ENCODE peak calls at places on chromosome 17, in eight cellular contexts. J is prostate gland, X is sigmoid colon, L is left ventricle myocardium inferior, Y is iPS DF 6.9, I is adipocyte, C is endodermal cell, Q is GM23248. K is an unnamed sample. For H3K4me1 and H3K27me3, the result is how much of the 10 kb centered on the place peaks cover.

GRCh38 chr17:4497101-4497824 is 1.4 kb upstream of the SPNS2 start:
- DNase-seq in J (no peak), Y (no peak), X (no peak), Q (peak), C (no peak), L (no peak), I (peak), K (peak)

GRCh38 chr17:69640073-69640472 is 225.6 kb downstream of the MAP2K6 start:
- DNase-seq in X (no peak), I (no peak), Q (no peak), Y (no peak), J (no peak), L (no peak), C (no peak), K (no peak)

GRCh38 chr17:80081596-80081995 is 19.8 kb upstream of the GAA start:
- DNase-seq in Y (no peak), L (no peak), X (no peak), C (no peak), J (no peak), I (no peak), Q (no peak), K (no peak)

GRCh38 chr17:45299311-45299710 is 17.5 kb downstream of the MAP3K14 start:
- DNase-seq in Y (no peak), C (no peak), Q (no peak), L (no peak), X (no peak), J (no peak), I (peak), K (no peak)

GRCh38 chr17:30961213-30962188 is 9.3 kb upstream of the RNF135 start:
- DNase-seq in J (no peak), L (no peak), Q (peak), Y (no peak), C (peak), I (peak), X (no peak), K (no peak)

GRCh38 chr17:73232587-73233373 is 28.9 kb downstream of the CPSF4L start:
- DNase-seq in X (peak), Y (no peak), J (peak), I (peak), Q (peak), L (no peak), C (no peak), K (peak)

GRCh38 chr17:32693135-32693897 is 183.6 kb downstream of the MYO1D start:
- DNase-seq in L (no peak), Q (no peak), Y (no peak), J (no peak), I (no peak), C (no peak), X (no peak), K (no peak)

GRCh38 chr17:80970044-80970761 is 21.4 kb upstream of the CHMP6 start:
- DNase-seq in I (no peak), X (peak), C (peak), J (peak), L (peak), Q (peak), Y (no peak), K (peak)

GRCh38 chr17:69503711-69504110 is 89.2 kb downstream of the MAP2K6 start:
- DNase-seq in L (no peak), I (no peak), X (no peak), Q (no peak), C (no peak), J (no peak), Y (no peak), K (no peak)

GRCh38 chr17:77631307-77631706 is 327.2 kb upstream of the TNRC6C start:
- DNase-seq in J (no peak), Q (no peak), Y (no peak), I (no peak), X (no peak), C (no peak), L (no peak), K (no peak)

GRCh38 chr17:51640108-51640622 is 379.8 kb downstream of the UTP18 start:
- DNase-seq in J (no peak), Y (peak), I (no peak), C (peak), X (no peak), L (no peak), Q (no peak), K (no peak)

GRCh38 chr17:8117980-8118768 is at the start of gene ALOXE3:
- DNase-seq in Y (no peak), I (peak), X (peak), Q (peak), J (peak), L (no peak), C (peak), K (peak)
- H3K4me1 ChIP-seq in Y (under half), I (under half), X (under half), Q (under half), J (under half), L (half or more), C (under half), K (under half)

DNA sequence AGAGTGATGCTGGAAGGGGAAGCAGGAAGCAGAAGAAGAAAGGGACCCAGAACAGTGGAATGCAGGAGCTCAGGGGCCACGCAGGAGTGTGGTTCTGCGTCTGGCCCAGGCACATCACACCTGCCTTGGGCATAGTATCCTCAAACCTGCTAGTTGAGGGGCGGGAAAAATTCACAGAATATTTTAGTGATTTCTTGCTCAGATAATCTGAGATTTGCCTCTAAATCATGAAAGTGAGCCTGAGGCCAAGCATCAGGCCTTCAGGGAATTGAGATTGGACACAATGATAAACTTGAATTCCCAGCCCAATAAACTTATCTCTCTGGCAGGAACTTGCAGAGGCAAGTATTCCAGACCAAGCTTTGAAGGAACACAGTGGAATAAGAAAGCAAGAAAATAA is 48.5 kb upstream of the CCL2 start:
- DNase-seq in Q (no peak), Y (no peak), C (no peak), X (no peak), I (no peak), L (no peak), J (peak), K (no peak)
- H3K4me3 ChIP-seq in Q (no peak), Y (no peak), C (no peak), X (no peak), I (no peak), L (no peak), J (no peak), K (no peak)

DNA sequence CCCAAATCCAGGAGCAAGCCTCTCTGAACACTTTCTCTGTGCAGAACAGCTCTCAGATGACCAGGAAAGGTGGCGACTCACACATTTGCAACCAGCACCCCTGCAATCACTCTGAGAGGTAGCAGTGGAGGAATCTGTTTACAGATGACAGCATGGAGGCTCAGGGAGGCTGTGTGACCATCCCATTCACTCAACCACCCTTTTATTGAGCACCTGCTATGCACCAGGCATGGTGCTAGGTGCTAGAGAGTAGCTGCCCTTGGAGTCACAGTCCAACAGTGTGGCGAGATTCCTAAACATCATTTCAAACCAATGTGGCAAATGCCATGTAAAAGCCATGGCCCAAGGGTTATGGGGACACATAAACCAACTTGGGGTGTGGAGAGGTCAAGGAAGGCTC is 1.5 kb upstream of the ITGB4 start:
- DNase-seq in Q (no peak), Y (no peak), C (no peak), X (no peak), J (no peak), I (no peak), L (no peak), K (no peak)
- H3K27me3 ChIP-seq in Q (under half), Y (under half), C (under half), X (under half), J (under half), I (under half), L (under half), K (under half)

DNA sequence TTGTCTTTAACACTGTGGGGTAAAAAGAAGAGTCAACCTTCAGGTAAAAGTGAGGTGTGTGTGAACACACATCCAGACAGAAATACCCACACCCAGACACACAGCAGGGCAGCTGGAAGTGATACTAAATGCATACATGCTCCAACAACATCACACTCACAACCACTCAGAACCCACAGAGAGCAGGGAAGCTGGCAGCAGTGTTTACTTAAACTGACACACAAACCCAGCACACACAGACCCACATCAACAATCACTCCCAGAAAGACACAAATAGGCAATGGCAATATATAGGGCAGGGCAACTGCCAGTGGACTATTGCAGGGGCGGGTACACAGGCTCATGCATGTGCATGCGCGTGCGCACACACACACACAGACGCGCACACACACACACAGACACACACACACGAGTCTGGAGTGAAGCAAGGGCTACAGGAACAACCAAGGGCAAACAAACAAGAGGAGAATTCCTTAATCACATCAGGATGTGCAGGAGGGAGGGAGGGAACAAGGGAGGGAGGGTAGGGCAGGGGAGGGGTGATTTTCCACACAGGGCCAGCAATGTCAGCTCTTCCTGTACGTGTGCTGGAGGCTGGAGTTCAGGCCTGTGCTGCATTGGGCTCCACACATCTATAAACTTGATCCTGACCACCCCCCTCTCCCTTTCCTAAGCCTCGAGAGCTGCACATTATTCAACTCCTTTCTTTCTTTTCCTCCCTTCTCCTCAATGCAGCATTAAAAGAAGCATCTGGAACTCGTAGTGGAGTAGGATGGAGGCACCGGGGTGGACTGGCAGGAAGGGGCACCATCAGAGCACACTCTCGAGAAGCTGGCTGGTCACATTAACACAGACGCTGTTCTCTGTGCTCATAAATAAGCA is 30.1 kb downstream of the HIC1 start:
- DNase-seq in Y (no peak), J (no peak), I (peak), X (peak), Q (peak), C (no peak), L (no peak), K (peak)
- H3K4me1 ChIP-seq in Y (under half), J (under half), I (half or more), X (half or more), Q (half or more), C (under half), L (half or more), K (half or more)

GRCh38 chr17:61398721-61399130 is 917 bp upstream of the TBX2 start:
- DNase-seq in Q (peak), J (no peak), C (no peak), Y (no peak), L (no peak), I (no peak), X (no peak), K (no peak)

GRCh38 chr17:61396586-61397085 is 3.0 kb upstream of the TBX2 start:
- DNase-seq in C (no peak), L (no peak), Y (no peak), Q (peak), J (no peak), X (no peak), I (peak), K (no peak)

GRCh38 chr17:61395983-61396585 is 3.6 kb upstream of the TBX2 start:
- DNase-seq in X (no peak), L (no peak), I (no peak), Q (peak), C (peak), J (no peak), Y (no peak), K (no peak)

GRCh38 chr17:61395409-61395982 is 4.1 kb upstream of the TBX2 start:
- DNase-seq in Q (no peak), I (no peak), Y (no peak), C (peak), J (no peak), L (no peak), X (no peak), K (no peak)

GRCh38 chr17:61397086-61397842 is 2.4 kb upstream of the TBX2 start:
- DNase-seq in L (no peak), J (no peak), C (peak), X (no peak), Q (peak), I (peak), Y (no peak), K (peak)
- H3K4me3 ChIP-seq in L (peak), J (peak), C (no peak), X (peak), Q (peak), I (peak), Y (peak), K (peak)

DNA sequence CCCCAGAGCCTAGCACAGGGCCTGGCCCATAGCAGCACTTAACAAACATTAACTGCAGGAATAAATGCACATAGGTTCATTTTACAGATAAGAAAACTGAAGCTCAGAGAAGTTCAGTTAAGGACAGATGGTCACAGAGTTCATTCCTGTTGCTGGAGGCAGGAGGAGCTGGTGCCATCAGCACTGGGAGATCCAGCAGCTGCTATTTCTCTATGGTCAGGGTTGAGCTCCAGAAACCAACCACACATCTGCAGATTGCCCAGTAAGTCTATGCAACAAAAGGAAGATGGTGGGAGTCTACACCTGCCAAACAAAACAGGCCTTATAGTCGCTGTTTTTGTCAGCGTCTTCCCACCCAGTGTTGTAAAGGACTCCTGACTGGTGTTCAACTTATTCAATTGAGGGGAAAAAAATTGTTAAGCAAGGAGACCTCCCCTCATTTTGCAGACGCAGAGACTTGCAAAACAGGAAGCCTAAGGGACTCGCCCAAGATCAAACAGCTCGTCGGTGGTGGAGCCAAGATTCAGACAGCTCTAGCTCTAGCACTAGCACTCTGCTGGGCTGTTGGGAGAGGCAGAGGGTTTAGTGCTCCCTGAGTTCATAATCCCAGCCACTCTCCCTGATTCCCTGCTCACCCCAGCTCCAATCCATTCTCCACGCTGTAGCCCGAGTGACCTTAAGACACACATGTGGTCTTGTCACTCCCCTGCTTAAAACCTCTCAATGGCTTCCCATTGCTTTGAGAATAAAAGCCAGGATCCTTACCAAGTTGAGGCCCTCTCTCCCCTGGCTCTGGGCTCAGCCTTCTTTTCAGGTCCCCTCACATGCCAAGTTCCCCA is 9.0 kb downstream of the NOG start:
- DNase-seq in Q (no peak), X (no peak), I (no peak), L (no peak), J (no peak), Y (no peak), C (no peak), K (no peak)
- H3K27me3 ChIP-seq in Q (under half), X (under half), I (under half), L (half or more), J (under half), Y (under half), C (half or more), K (under half)

GRCh38 chr17:40352044-40352778 is 12.3 kb downstream of the GJD3 start:
- DNase-seq in Q (no peak), I (no peak), Y (no peak), L (no peak), J (no peak), X (no peak), C (peak), K (peak)
- H3K4me1 ChIP-seq in Q (under half), I (half or more), Y (under half), L (half or more), J (under half), X (half or more), C (under half), K (under half)